ENCODE peak calls at places on chromosomes 13 and 19, in seven cellular contexts. A, S, F, R, Z, N and Q are unnamed samples.

GRCh38 chr13:86846501-86846900 is 824.7 kb upstream of the SLITRK5 start:
- DNase-seq in N (no peak), A (no peak), R (no peak), S (no peak), Z (no peak), F (no peak), Q (no peak)

GRCh38 chr13:113086991-113087922 is 18.3 kb upstream of the F7 start:
- DNase-seq in Z (no peak), N (no peak), F (no peak), R (no peak), A (no peak), S (no peak), Q (no peak)

GRCh38 chr19:48354332-48354992 is 9.3 kb downstream of the TMEM143 start:
- DNase-seq in F (no peak), N (no peak), Z (no peak), R (no peak), S (no peak), A (no peak), Q (no peak)

GRCh38 chr19:35959040-35959967 is 23.1 kb downstream of the LRFN3 start:
- DNase-seq in R (no peak), Z (peak), N (no peak), A (peak), S (no peak), F (no peak), Q (peak)

GRCh38 chr19:12289790-12290065 is 5.0 kb downstream of the ZNF44 start:
- DNase-seq in Z (no peak), A (no peak), R (no peak), F (no peak), N (peak), S (no peak), Q (no peak)

GRCh38 chr13:43293008-43293407 is 269.6 kb downstream of the DNAJC15 start:
- DNase-seq in S (no peak), F (no peak), A (no peak), R (no peak), N (no peak), Z (no peak), Q (no peak)

GRCh38 chr13:50125556-50126377 is 110.5 kb downstream of the KCNRG start:
- DNase-seq in S (peak), Z (peak), F (peak), A (peak), N (peak), R (peak), Q (peak)

GRCh38 chr13:96091164-96091931 is 1.4 kb downstream of the HS6ST3 start:
- DNase-seq in N (no peak), A (peak), R (no peak), S (peak), Z (peak), F (no peak), Q (no peak)

GRCh38 chr13:66509176-66509575 is 721.0 kb downstream of the PCDH9 start:
- DNase-seq in Z (no peak), F (no peak), A (no peak), R (no peak), S (no peak), N (no peak), Q (no peak)

GRCh38 chr13:92074658-92075057 is 676.2 kb downstream of the GPC5 start:
- DNase-seq in Z (no peak), F (no peak), A (peak), R (no peak), S (peak), N (no peak), Q (no peak)

GRCh38 chr19:4401482-4402170 is 814 bp upstream of the CHAF1A start:
- DNase-seq in F (no peak), N (no peak), S (no peak), Z (no peak), R (no peak), A (no peak), Q (no peak)

GRCh38 chr19:8665468-8666213 is 33.0 kb downstream of the ACTL9 start:
- DNase-seq in R (no peak), S (no peak), Z (no peak), N (no peak), A (no peak), F (no peak), Q (no peak)

GRCh38 chr13:87671824-87672603 is 843 bp downstream of the SLITRK5 start:
- DNase-seq in A (peak), N (no peak), Z (no peak), S (no peak), R (no peak), F (no peak), Q (no peak)

GRCh38 chr13:21707586-21707985 is 36.7 kb downstream of the FGF9 start:
- DNase-seq in R (no peak), F (no peak), N (no peak), Z (no peak), S (no peak), A (no peak), Q (no peak)

GRCh38 chr13:113809934-113810333 is 50.9 kb downstream of the TMEM255B start:
- DNase-seq in F (no peak), N (no peak), S (no peak), A (no peak), Z (no peak), R (no peak), Q (no peak)

GRCh38 chr13:30510811-30511371 is 45.2 kb upstream of the HMGB1 start:
- DNase-seq in N (peak), F (no peak), A (no peak), S (no peak), R (no peak), Z (no peak), Q (no peak)

GRCh38 chr19:16585808-16586476 is 13.7 kb upstream of the SLC35E1 start:
- DNase-seq in S (no peak), Z (no peak), A (no peak), F (no peak), N (no peak), R (no peak), Q (no peak)

GRCh38 chr19:53507523-53508442 is 30.2 kb upstream of the ZNF331 start:
- DNase-seq in N (no peak), S (no peak), R (no peak), F (no peak), Z (no peak), A (no peak), Q (no peak)

GRCh38 chr13:36764957-36765356 is 54.1 kb upstream of the RFXAP start:
- DNase-seq in F (no peak), S (no peak), A (no peak), R (no peak), Z (no peak), N (no peak), Q (no peak)

GRCh38 chr13:109840201-109840892 is 54.0 kb upstream of the IRS2 start:
- DNase-seq in N (no peak), F (no peak), R (no peak), S (no peak), Z (no peak), A (no peak), Q (no peak)

GRCh38 chr19:8503506-8503905 is 1.1 kb upstream of the PRAM1 start:
- DNase-seq in R (no peak), A (no peak), Z (no peak), N (no peak), F (no peak), S (no peak), Q (no peak)

GRCh38 chr13:23380534-23380933 is 53.0 kb downstream of the SACS start:
- DNase-seq in A (no peak), N (no peak), F (no peak), S (no peak), R (no peak), Z (no peak), Q (no peak)

GRCh38 chr13:112893570-112894422 is 75.2 kb upstream of the MCF2L start:
- DNase-seq in S (peak), Z (no peak), R (no peak), N (no peak), A (no peak), F (no peak), Q (no peak)

GRCh38 chr19:35031072-35031881 is 1.0 kb downstream of the SCN1B start:
- DNase-seq in R (no peak), A (peak), F (no peak), N (no peak), Z (peak), S (peak), Q (no peak)

GRCh38 chr13:111915104-111915551 is 151.8 kb upstream of the SOX1 start:
- DNase-seq in S (no peak), F (no peak), A (no peak), Z (no peak), N (peak), R (no peak), Q (no peak)